ENCODE peak calls at places on chromosomes 2 and 18, in eight cellular contexts. K, H, O, S, X, J, B and Y are unnamed samples.
A peak's percentile ranks its signal among the peaks of the same experiment; 100 is the strongest.

GRCh38 chr18:51516478-51517038 is 319.1 kb upstream of the MEX3C start:
- DNase-seq in H (no peak), B (no peak), J (no peak), S (no peak), O (no peak), X (no peak), K (no peak), Y (no peak)

GRCh38 chr2:237432484-237433092 is 18.6 kb upstream of the COL6A3 start:
- DNase-seq in K (no peak), S (no peak), H (no peak), O (no peak), J (peak; percentile 81), X (no peak), B (no peak), Y (peak; percentile 58)

GRCh38 chr18:58209326-58209725 is 165.3 kb downstream of the NEDD4L start:
- DNase-seq in S (no peak), X (no peak), K (no peak), J (no peak), B (no peak), O (no peak), H (no peak), Y (no peak)

GRCh38 chr2:197263077-197263476 is 47.5 kb downstream of the ANKRD44 start:
- DNase-seq in X (no peak), S (no peak), H (no peak), O (no peak), J (no peak), K (no peak), B (no peak), Y (peak; percentile 38)

GRCh38 chr2:14220101-14220500 is 412.4 kb upstream of the LRATD1 start:
- DNase-seq in J (no peak), H (no peak), X (no peak), B (no peak), S (no peak), O (no peak), K (no peak), Y (no peak)

GRCh38 chr2:64455545-64455944 is 1.6 kb downstream of the LGALSL start:
- DNase-seq in J (no peak), K (no peak), S (no peak), O (no peak), H (no peak), X (no peak), B (no peak), Y (no peak)

GRCh38 chr18:40935423-40935822 is 1019.6 kb upstream of the PIK3C3 start:
- DNase-seq in O (no peak), S (no peak), X (no peak), J (peak; percentile 42), H (no peak), B (no peak), K (no peak), Y (no peak)

GRCh38 chr2:53353372-53354111 is 414.1 kb upstream of the CHAC2 start:
- DNase-seq in J (no peak), S (no peak), O (peak; percentile 73), X (no peak), K (no peak), B (no peak), H (no peak), Y (no peak)

GRCh38 chr2:219252900-219253752 is at the start of gene TUBA4B:
- DNase-seq in K (peak; percentile 75), O (peak; percentile 65), X (no peak), S (peak; percentile 44), H (peak; percentile 33), B (no peak), J (no peak), Y (peak; percentile 47)

GRCh38 chr2:100017633-100018032 is 124.8 kb downstream of the AFF3 start:
- DNase-seq in K (no peak), H (no peak), S (no peak), B (no peak), J (no peak), O (no peak), X (no peak), Y (no peak)

GRCh38 chr2:54560146-54560881 is 104.2 kb downstream of the SPTBN1 start:
- DNase-seq in S (peak; percentile 59), H (peak; percentile 51), K (peak; percentile 66), X (no peak), B (peak; percentile 58), O (peak; percentile 69), J (peak; percentile 78), Y (peak; percentile 46)

GRCh38 chr2:40096360-40096759 is 317.3 kb upstream of the THUMPD2 start:
- DNase-seq in X (no peak), H (no peak), J (peak; percentile 70), K (no peak), O (no peak), B (no peak), S (no peak), Y (no peak)

GRCh38 chr18:32308493-32309120 is 118.8 kb downstream of the MEP1B start:
- DNase-seq in O (no peak), J (peak; percentile 93), H (peak; percentile 40), S (no peak), K (no peak), X (no peak), B (peak; percentile 36), Y (no peak)

GRCh38 chr2:46294185-46294836 is 2.9 kb upstream of the EPAS1 start:
- DNase-seq in X (no peak), S (peak; percentile 36), H (no peak), B (no peak), K (no peak), J (no peak), O (peak; percentile 47), Y (no peak)

GRCh38 chr2:74756356-74756890 is 77.5 kb upstream of the HK2 start:
- DNase-seq in X (no peak), B (no peak), K (no peak), S (no peak), J (no peak), H (no peak), O (no peak), Y (no peak)

GRCh38 chr18:63249781-63250180 is 69.8 kb downstream of the BCL2 start:
- DNase-seq in K (no peak), S (no peak), H (no peak), B (no peak), J (peak; percentile 29), X (no peak), O (peak; percentile 42), Y (no peak)

GRCh38 chr2:85017436-85018048 is 46.6 kb downstream of the KCMF1 start:
- DNase-seq in O (no peak), J (peak; percentile 40), H (no peak), X (no peak), S (no peak), K (no peak), B (no peak), Y (no peak)

GRCh38 chr2:217830807-217831206 is 172.0 kb downstream of the TNS1 start:
- DNase-seq in H (no peak), X (no peak), J (no peak), O (no peak), S (no peak), B (no peak), K (peak; percentile 25), Y (no peak)

GRCh38 chr2:217828336-217828735 is 174.5 kb downstream of the TNS1 start:
- DNase-seq in H (no peak), J (no peak), K (peak; percentile 60), B (no peak), S (no peak), O (no peak), X (no peak), Y (no peak)

GRCh38 chr2:217827430-217828201 is 175.2 kb downstream of the TNS1 start:
- DNase-seq in X (peak; percentile 70), O (no peak), H (no peak), J (peak; percentile 33), K (peak; percentile 75), S (no peak), B (no peak), Y (no peak)

GRCh38 chr2:217830061-217830460 is 172.7 kb downstream of the TNS1 start:
- DNase-seq in X (no peak), S (no peak), O (no peak), B (no peak), K (peak; percentile 43), H (no peak), J (no peak), Y (no peak)

DNA sequence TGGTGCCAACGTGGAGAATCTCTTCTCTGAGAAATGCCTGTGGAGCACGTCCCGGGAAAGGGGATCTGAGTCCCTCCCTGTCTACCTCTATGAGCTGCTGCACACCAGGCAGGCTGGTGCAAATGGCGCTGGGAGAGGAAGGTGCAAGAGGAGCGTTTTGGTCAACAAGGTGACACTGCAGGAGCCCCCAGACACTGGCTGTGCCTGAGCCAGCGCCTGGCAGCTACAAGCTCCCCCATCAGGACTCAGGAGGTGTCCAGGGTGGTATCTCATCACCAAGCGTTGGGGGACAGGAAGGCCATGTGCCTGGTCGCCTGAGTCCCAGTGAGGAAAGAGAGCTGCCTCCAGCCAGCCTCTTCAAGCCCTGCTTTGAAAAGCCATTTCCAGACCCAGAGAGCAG is 173.4 kb downstream of the TNS1 start:
- DNase-seq in H (no peak), J (no peak), O (no peak), X (no peak), B (no peak), K (peak; percentile 50), S (no peak), Y (no peak)
- H3K36me3 ChIP-seq in H (no peaks in the 10 kb centered on the region), J (peaks cover 3% of the 10 kb centered on the region), O (no peaks in the 10 kb centered on the region), X (no peaks in the 10 kb centered on the region), B (peaks cover 75% of the 10 kb centered on the region), K (peaks cover 65% of the 10 kb centered on the region), S (no peaks in the 10 kb centered on the region), Y (no peaks in the 10 kb centered on the region)

GRCh38 chr2:160657206-160657605 is 163.6 kb upstream of the RBMS1 start:
- DNase-seq in X (no peak), B (no peak), O (no peak), S (no peak), J (peak; percentile 64), H (no peak), K (no peak), Y (no peak)
- H3K4me3 ChIP-seq in X (no peak overlapping the region), B (no peak overlapping the region), O (no peak overlapping the region), S (no peak overlapping the region), J (no peak overlapping the region), H (no peak overlapping the region), K (no peak overlapping the region), Y (no peak overlapping the region)

GRCh38 chr2:105373895-105374401 is 24.9 kb downstream of the FHL2 start:
- DNase-seq in H (no peak), X (no peak), J (no peak), B (no peak), K (no peak), S (no peak), O (no peak), Y (peak; percentile 39)
- H3K36me3 ChIP-seq in H (no peaks in the 10 kb centered on the region), X (no peaks in the 10 kb centered on the region), J (peaks cover 72% of the 10 kb centered on the region), B (peaks cover 25% of the 10 kb centered on the region), K (peaks cover 6% of the 10 kb centered on the region), S (no peaks in the 10 kb centered on the region), O (no peaks in the 10 kb centered on the region), Y (no peaks in the 10 kb centered on the region)

GRCh38 chr2:26767894-26768487 is 3.9 kb downstream of the SLC35F6 start:
- DNase-seq in X (no peak), O (no peak), B (no peak), J (no peak), H (no peak), S (no peak), K (no peak), Y (no peak)

GRCh38 chr2:26764078-26764887 is at the start of gene SLC35F6:
- DNase-seq in O (peak; percentile 87), K (peak; percentile 93), X (peak; percentile 78), S (peak; percentile 82), H (peak; percentile 83), B (peak; percentile 76), J (peak; percentile 89), Y (peak; percentile 79)

GRCh38 chr2:26767129-26767528 is 3.0 kb downstream of the SLC35F6 start:
- DNase-seq in O (no peak), S (no peak), X (no peak), K (no peak), J (no peak), H (no peak), B (no peak), Y (no peak)

GRCh38 chr2:26764906-26765305 is 822 bp downstream of the SLC35F6 start:
- DNase-seq in J (no peak), B (no peak), K (no peak), S (no peak), H (no peak), X (no peak), O (no peak), Y (no peak)

GRCh38 chr2:26765475-26766200 is 1.6 kb downstream of the SLC35F6 start:
- DNase-seq in K (no peak), B (no peak), S (no peak), J (no peak), X (no peak), H (no peak), O (no peak), Y (no peak)
- H3K4me3 ChIP-seq in K (peak overlapping the region; percentile 85), B (peak overlapping the region; percentile 72), S (peak overlapping the region; percentile 82), J (no peak overlapping the region), X (peak overlapping the region; percentile 91), H (peak overlapping the region; percentile 66), O (no peak overlapping the region), Y (peak overlapping the region; percentile 90)